ENCODE peak calls at places on chromosomes 7 and 10, in seven cellular contexts. One of them, this sample, is unnamed.
A peak's percentile ranks its signal among the peaks of the same experiment; 100 is the strongest.

GRCh38 chr7:12711124-12711523 is 23.7 kb downstream of the ARL4A start:
- DNase-seq in AG10803: no peak
- DNase-seq in mesothelial cell of epicardium: no peak
- DNase-seq in renal cortical epithelial cell: no peak
- DNase-seq in SW480: peak; percentile 67
- DNase-seq in bronchial epithelial cell: no peak
- DNase-seq in activated gamma-delta T cell treated with Interleukin-2 at 50 U/mL for 16 hours: no peak
- DNase-seq in this sample: no peak

GRCh38 chr7:19971941-19972340 is 198.5 kb upstream of the TMEM196 start:
- DNase-seq in AG10803: no peak
- DNase-seq in mesothelial cell of epicardium: no peak
- DNase-seq in renal cortical epithelial cell: peak; percentile 52
- DNase-seq in SW480: no peak
- DNase-seq in bronchial epithelial cell: no peak
- DNase-seq in activated gamma-delta T cell treated with Interleukin-2 at 50 U/mL for 16 hours: no peak
- DNase-seq in this sample: no peak

GRCh38 chr10:69772933-69773704 is 28.6 kb upstream of the COL13A1 start:
- DNase-seq in AG10803: no peak
- DNase-seq in mesothelial cell of epicardium: no peak
- DNase-seq in renal cortical epithelial cell: no peak
- DNase-seq in SW480: no peak
- DNase-seq in bronchial epithelial cell: no peak
- DNase-seq in activated gamma-delta T cell treated with Interleukin-2 at 50 U/mL for 16 hours: no peak
- DNase-seq in this sample: no peak

GRCh38 chr10:31146496-31147219 is 115.0 kb upstream of the ZNF438 start:
- DNase-seq in AG10803: peak; percentile 89
- DNase-seq in mesothelial cell of epicardium: no peak
- DNase-seq in renal cortical epithelial cell: peak; percentile 90
- DNase-seq in SW480: peak; percentile 68
- DNase-seq in bronchial epithelial cell: peak; percentile 82
- DNase-seq in activated gamma-delta T cell treated with Interleukin-2 at 50 U/mL for 16 hours: no peak
- DNase-seq in this sample: no peak

GRCh38 chr10:61832866-61833481 is 68.5 kb upstream of the ARID5B start:
- DNase-seq in AG10803: peak; percentile 74
- DNase-seq in mesothelial cell of epicardium: no peak
- DNase-seq in renal cortical epithelial cell: peak; percentile 26
- DNase-seq in SW480: no peak
- DNase-seq in bronchial epithelial cell: no peak
- DNase-seq in activated gamma-delta T cell treated with Interleukin-2 at 50 U/mL for 16 hours: no peak
- DNase-seq in this sample: no peak

GRCh38 chr7:75889826-75890225 is 11.0 kb downstream of the RHBDD2 start:
- DNase-seq in AG10803: peak; percentile 57
- DNase-seq in mesothelial cell of epicardium: no peak
- DNase-seq in renal cortical epithelial cell: no peak
- DNase-seq in SW480: peak; percentile 70
- DNase-seq in bronchial epithelial cell: no peak
- DNase-seq in activated gamma-delta T cell treated with Interleukin-2 at 50 U/mL for 16 hours: no peak
- DNase-seq in this sample: no peak

GRCh38 chr7:45021604-45022296 is 21.7 kb downstream of the CCM2 start:
- DNase-seq in AG10803: peak; percentile 51
- DNase-seq in mesothelial cell of epicardium: no peak
- DNase-seq in renal cortical epithelial cell: peak; percentile 72
- DNase-seq in SW480: no peak
- DNase-seq in bronchial epithelial cell: peak; percentile 42
- DNase-seq in activated gamma-delta T cell treated with Interleukin-2 at 50 U/mL for 16 hours: no peak
- DNase-seq in this sample: no peak

GRCh38 chr10:59904431-59905065 is 1.8 kb downstream of the CCDC6 start:
- DNase-seq in AG10803: no peak
- DNase-seq in mesothelial cell of epicardium: no peak
- DNase-seq in renal cortical epithelial cell: no peak
- DNase-seq in SW480: no peak
- DNase-seq in bronchial epithelial cell: no peak
- DNase-seq in activated gamma-delta T cell treated with Interleukin-2 at 50 U/mL for 16 hours: no peak
- DNase-seq in this sample: no peak

GRCh38 chr7:152351168-152351567 is 84.6 kb downstream of the KMT2C start:
- DNase-seq in AG10803: no peak
- DNase-seq in mesothelial cell of epicardium: no peak
- DNase-seq in renal cortical epithelial cell: no peak
- DNase-seq in SW480: no peak
- DNase-seq in bronchial epithelial cell: no peak
- DNase-seq in activated gamma-delta T cell treated with Interleukin-2 at 50 U/mL for 16 hours: no peak
- DNase-seq in this sample: no peak

GRCh38 chr7:116802784-116803183 is 59.6 kb upstream of the CAPZA2 start:
- DNase-seq in AG10803: peak; percentile 77
- DNase-seq in mesothelial cell of epicardium: no peak
- DNase-seq in renal cortical epithelial cell: peak; percentile 89
- DNase-seq in SW480: peak; percentile 68
- DNase-seq in bronchial epithelial cell: peak; percentile 92
- DNase-seq in activated gamma-delta T cell treated with Interleukin-2 at 50 U/mL for 16 hours: no peak
- DNase-seq in this sample: no peak

GRCh38 chr10:79402951-79403350 is 42.5 kb downstream of the ZCCHC24 start:
- DNase-seq in AG10803: no peak
- DNase-seq in mesothelial cell of epicardium: no peak
- DNase-seq in renal cortical epithelial cell: no peak
- DNase-seq in SW480: no peak
- DNase-seq in bronchial epithelial cell: no peak
- DNase-seq in activated gamma-delta T cell treated with Interleukin-2 at 50 U/mL for 16 hours: no peak
- DNase-seq in this sample: no peak

GRCh38 chr10:1020966-1021365 is 4.7 kb downstream of the IDI2 start:
- DNase-seq in AG10803: no peak
- DNase-seq in mesothelial cell of epicardium: no peak
- DNase-seq in renal cortical epithelial cell: no peak
- DNase-seq in SW480: no peak
- DNase-seq in bronchial epithelial cell: no peak
- DNase-seq in activated gamma-delta T cell treated with Interleukin-2 at 50 U/mL for 16 hours: no peak
- DNase-seq in this sample: no peak

GRCh38 chr10:99444676-99445075 is 14.3 kb upstream of the GOT1 start:
- DNase-seq in AG10803: no peak
- DNase-seq in mesothelial cell of epicardium: no peak
- DNase-seq in renal cortical epithelial cell: no peak
- DNase-seq in SW480: no peak
- DNase-seq in bronchial epithelial cell: no peak
- DNase-seq in activated gamma-delta T cell treated with Interleukin-2 at 50 U/mL for 16 hours: no peak
- DNase-seq in this sample: no peak

GRCh38 chr7:125126376-125126775 is 196.8 kb upstream of the POT1 start:
- DNase-seq in AG10803: no peak
- DNase-seq in mesothelial cell of epicardium: no peak
- DNase-seq in renal cortical epithelial cell: no peak
- DNase-seq in SW480: no peak
- DNase-seq in bronchial epithelial cell: no peak
- DNase-seq in activated gamma-delta T cell treated with Interleukin-2 at 50 U/mL for 16 hours: no peak
- DNase-seq in this sample: no peak

GRCh38 chr10:99654791-99655190 is 4.5 kb upstream of the ENTPD7 start:
- DNase-seq in AG10803: no peak
- DNase-seq in mesothelial cell of epicardium: no peak
- DNase-seq in renal cortical epithelial cell: peak; percentile 27
- DNase-seq in SW480: no peak
- DNase-seq in bronchial epithelial cell: peak; percentile 99
- DNase-seq in activated gamma-delta T cell treated with Interleukin-2 at 50 U/mL for 16 hours: no peak
- DNase-seq in this sample: no peak

GRCh38 chr10:31864834-31865518 is 63.7 kb downstream of the ARHGAP12 start:
- DNase-seq in AG10803: no peak
- DNase-seq in mesothelial cell of epicardium: no peak
- DNase-seq in renal cortical epithelial cell: peak; percentile 20
- DNase-seq in SW480: no peak
- DNase-seq in bronchial epithelial cell: no peak
- DNase-seq in activated gamma-delta T cell treated with Interleukin-2 at 50 U/mL for 16 hours: no peak
- DNase-seq in this sample: no peak

GRCh38 chr10:43930243-43930642 is 281.6 kb upstream of the ZNF32 start:
- DNase-seq in AG10803: no peak
- DNase-seq in mesothelial cell of epicardium: no peak
- DNase-seq in renal cortical epithelial cell: no peak
- DNase-seq in SW480: no peak
- DNase-seq in bronchial epithelial cell: no peak
- DNase-seq in activated gamma-delta T cell treated with Interleukin-2 at 50 U/mL for 16 hours: no peak
- DNase-seq in this sample: no peak

GRCh38 chr7:43888983-43889945 is 17.1 kb downstream of the URGCP start:
- DNase-seq in AG10803: no peak
- DNase-seq in mesothelial cell of epicardium: no peak
- DNase-seq in renal cortical epithelial cell: no peak
- DNase-seq in SW480: no peak
- DNase-seq in bronchial epithelial cell: no peak
- DNase-seq in activated gamma-delta T cell treated with Interleukin-2 at 50 U/mL for 16 hours: no peak
- DNase-seq in this sample: no peak

GRCh38 chr7:158395780-158396214 is 191.8 kb downstream of the PTPRN2 start:
- DNase-seq in AG10803: no peak
- DNase-seq in mesothelial cell of epicardium: no peak
- DNase-seq in renal cortical epithelial cell: no peak
- DNase-seq in SW480: peak; percentile 64
- DNase-seq in bronchial epithelial cell: no peak
- DNase-seq in activated gamma-delta T cell treated with Interleukin-2 at 50 U/mL for 16 hours: no peak
- DNase-seq in this sample: no peak

GRCh38 chr10:96334888-96335526 is 23.8 kb downstream of the OPALIN start:
- DNase-seq in AG10803: peak; percentile 49
- DNase-seq in mesothelial cell of epicardium: no peak
- DNase-seq in renal cortical epithelial cell: peak; percentile 42
- DNase-seq in SW480: peak; percentile 35
- DNase-seq in bronchial epithelial cell: peak; percentile 44
- DNase-seq in activated gamma-delta T cell treated with Interleukin-2 at 50 U/mL for 16 hours: no peak
- DNase-seq in this sample: no peak

GRCh38 chr10:80413152-80413996 is 5.0 kb downstream of the PRXL2A start:
- DNase-seq in AG10803: no peak
- DNase-seq in mesothelial cell of epicardium: no peak
- DNase-seq in renal cortical epithelial cell: peak; percentile 90
- DNase-seq in SW480: no peak
- DNase-seq in bronchial epithelial cell: peak; percentile 94
- DNase-seq in activated gamma-delta T cell treated with Interleukin-2 at 50 U/mL for 16 hours: no peak
- DNase-seq in this sample: no peak

GRCh38 chr10:60816624-60817023 is 38.3 kb downstream of the CDK1 start:
- DNase-seq in AG10803: peak; percentile 90
- DNase-seq in mesothelial cell of epicardium: no peak
- DNase-seq in renal cortical epithelial cell: peak; percentile 80
- DNase-seq in SW480: peak; percentile 58
- DNase-seq in bronchial epithelial cell: peak; percentile 69
- DNase-seq in activated gamma-delta T cell treated with Interleukin-2 at 50 U/mL for 16 hours: peak; percentile 12
- DNase-seq in this sample: no peak

GRCh38 chr7:50409856-50410468 is 40.2 kb downstream of the FIGNL1 start:
- DNase-seq in AG10803: no peak
- DNase-seq in mesothelial cell of epicardium: no peak
- DNase-seq in renal cortical epithelial cell: no peak
- DNase-seq in SW480: no peak
- DNase-seq in bronchial epithelial cell: no peak
- DNase-seq in activated gamma-delta T cell treated with Interleukin-2 at 50 U/mL for 16 hours: no peak
- DNase-seq in this sample: no peak

GRCh38 chr7:23404546-23405239 is 65.6 kb downstream of the IGF2BP3 start:
- DNase-seq in AG10803: no peak
- DNase-seq in mesothelial cell of epicardium: no peak
- DNase-seq in renal cortical epithelial cell: no peak
- DNase-seq in SW480: no peak
- DNase-seq in bronchial epithelial cell: no peak
- DNase-seq in activated gamma-delta T cell treated with Interleukin-2 at 50 U/mL for 16 hours: no peak
- DNase-seq in this sample: no peak

GRCh38 chr10:5628798-5629788 is 37.3 kb downstream of the ASB13 start:
- DNase-seq in AG10803: no peak
- DNase-seq in mesothelial cell of epicardium: no peak
- DNase-seq in renal cortical epithelial cell: no peak
- DNase-seq in SW480: no peak
- DNase-seq in bronchial epithelial cell: no peak
- DNase-seq in activated gamma-delta T cell treated with Interleukin-2 at 50 U/mL for 16 hours: no peak
- DNase-seq in this sample: no peak